ENCODE peak calls at places on chromosomes 4 and X, in four cellular contexts. Q is K562, T is HepG2, C is GM12878. F is an unnamed sample. For H3K36me3, the result is how much of the 10 kb centered on the place peaks cover.

GRCh38 chrX:121456315-121456714 is 408.9 kb downstream of the GLUD2 start:
- DNase-seq in Q (no peak), T (no peak), C (peak), F (no peak)

GRCh38 chr4:131347816-131348215 is 1801.3 kb upstream of the PCDH10 start:
- DNase-seq in Q (no peak), T (no peak), C (no peak), F (no peak)

GRCh38 chrX:2410279-2411020 is 90.3 kb downstream of the DHRSX start:
- DNase-seq in Q (no peak), T (peak), C (no peak), F (no peak)

GRCh38 chr4:41653523-41653922 is 95.0 kb downstream of the PHOX2B start:
- DNase-seq in Q (no peak), T (no peak), C (no peak), F (no peak)

GRCh38 chr4:65450899-65451298 is 219.4 kb downstream of the EPHA5 start:
- DNase-seq in Q (no peak), T (no peak), C (no peak), F (no peak)

GRCh38 chr4:65668201-65669007 is 1.9 kb downstream of the EPHA5 start:
- DNase-seq in Q (no peak), T (no peak), C (no peak), F (no peak)

GRCh38 chr4:26139310-26139924 is 181.4 kb upstream of the RBPJ start:
- DNase-seq in Q (no peak), T (no peak), C (no peak), F (no peak)

GRCh38 chr4:53767503-53767902 is 176.2 kb upstream of the LNX1 start:
- DNase-seq in Q (no peak), T (no peak), C (no peak), F (no peak)

GRCh38 chr4:2415213-2415612 is 3.2 kb downstream of the ZFYVE28 start:
- DNase-seq in Q (no peak), T (no peak), C (no peak), F (no peak)

GRCh38 chr4:99362768-99363167 is 10.2 kb upstream of the ADH1C start:
- DNase-seq in Q (no peak), T (no peak), C (no peak), F (no peak)

GRCh38 chr4:3745886-3746656 is 20.1 kb upstream of the ADRA2C start:
- DNase-seq in Q (no peak), T (no peak), C (no peak), F (peak)

GRCh38 chrX:153818571-153819397 is 11.6 kb downstream of the PDZD4 start:
- DNase-seq in Q (peak), T (no peak), C (no peak), F (no peak)

GRCh38 chrX:119826399-119826959 is 26.3 kb downstream of the UPF3B start:
- DNase-seq in Q (no peak), T (peak), C (no peak), F (no peak)

GRCh38 chr4:117773067-117773946 is 261.0 kb upstream of the NDST3 start:
- DNase-seq in Q (no peak), T (no peak), C (no peak), F (no peak)

GRCh38 chrX:139932901-139933796 is at the start of gene ATP11C:
- DNase-seq in Q (peak), T (peak), C (peak), F (peak)

GRCh38 chrX:41881166-41881565 is 42.2 kb downstream of the CASK start:
- DNase-seq in Q (no peak), T (no peak), C (no peak), F (no peak)

GRCh38 chr4:165293061-165293460 is 34.4 kb upstream of the MSMO1 start:
- DNase-seq in Q (no peak), T (no peak), C (no peak), F (no peak)

GRCh38 chrX:75746891-75747639 is 38.0 kb downstream of the MAGEE2 start:
- DNase-seq in Q (no peak), T (peak), C (no peak), F (no peak)

GRCh38 chr4:55132775-55133174 is 7.4 kb upstream of the KDR start:
- DNase-seq in Q (no peak), T (no peak), C (no peak), F (no peak)

GRCh38 chr4:149112109-149112508 is 669.9 kb upstream of the NR3C2 start:
- DNase-seq in Q (no peak), T (no peak), C (no peak), F (no peak)

GRCh38 chr4:57064811-57065711 is 45.1 kb downstream of the IGFBP7 start:
- DNase-seq in Q (no peak), T (no peak), C (no peak), F (no peak)

DNA sequence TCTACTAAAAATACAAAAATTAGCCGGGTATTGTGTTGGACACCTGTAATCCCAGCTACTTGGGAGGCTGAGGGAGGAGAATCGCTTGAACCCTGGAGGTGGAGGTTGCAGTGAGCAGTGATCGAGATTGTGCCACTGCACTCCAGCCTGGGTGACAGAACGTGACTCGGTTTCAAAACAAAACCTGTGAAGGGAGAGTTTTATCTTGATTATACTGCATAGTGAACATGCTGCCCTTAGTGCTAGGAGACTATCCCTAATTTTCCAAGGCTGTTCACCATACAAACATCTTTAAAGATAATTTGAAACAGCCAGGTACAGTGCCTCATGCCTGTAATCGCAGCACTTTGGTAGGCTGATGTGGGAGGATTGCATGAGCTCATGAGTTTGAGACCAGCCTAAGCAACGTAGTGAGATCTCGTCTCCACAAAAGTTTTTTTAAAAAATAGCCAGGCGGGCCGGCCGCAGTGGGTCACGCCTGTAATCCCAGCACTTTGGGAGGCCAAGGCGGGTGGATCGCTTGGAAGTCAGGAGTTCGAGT is 6.2 kb downstream of the AFF1 start:
- DNase-seq in Q (no peak), T (no peak), C (no peak), F (no peak)
- TF ChIP-seq CEBPB in Q (no peak), T (no peak), C (no peak), F (no peak)

GRCh38 chrX:74225111-74225510 is 78.9 kb upstream of the ZCCHC13 start:
- DNase-seq in Q (no peak), T (no peak), C (no peak), F (no peak)
- TF ChIP-seq ZBTB33 in Q (no peak), T (no peak), C (no peak), F (no peak)

GRCh38 chrX:102867254-102867653 is 69.8 kb upstream of the RAB40AL start:
- DNase-seq in Q (no peak), T (no peak), C (no peak), F (no peak)
- H3K36me3 ChIP-seq in Q (under half), T (under half), C (under half), F (under half)

DNA sequence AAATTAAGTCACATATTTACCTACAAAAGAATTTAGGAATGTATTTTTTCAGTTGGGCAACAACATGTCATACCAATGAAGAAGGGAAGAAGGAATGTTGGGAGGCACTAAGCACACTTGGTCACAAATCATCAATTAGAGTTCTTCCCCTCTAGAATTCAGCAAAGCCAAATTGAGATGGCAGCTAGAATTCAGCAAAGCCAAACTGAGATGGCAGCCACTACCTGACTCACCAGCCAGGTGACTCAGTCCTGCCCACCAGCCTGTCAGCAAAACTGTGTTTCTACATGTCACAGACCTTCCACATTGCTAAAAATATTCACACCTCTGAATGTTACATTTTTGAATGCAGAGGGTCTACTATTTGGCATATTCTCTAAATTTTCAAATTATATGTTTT is 63.2 kb upstream of the NOCT start:
- DNase-seq in Q (no peak), T (no peak), C (no peak), F (no peak)
- TF ChIP-seq CEBPB in Q (no peak), T (no peak), C (no peak), F (no peak)

GRCh38 chr4:108006361-108006760 is 16.7 kb downstream of the HADH start:
- DNase-seq in Q (no peak), T (no peak), C (no peak), F (no peak)

GRCh38 chr4:108007984-108008383 is 18.3 kb downstream of the HADH start:
- DNase-seq in Q (no peak), T (no peak), C (no peak), F (no peak)

GRCh38 chr4:108010167-108010566 is 20.5 kb downstream of the HADH start:
- DNase-seq in Q (no peak), T (no peak), C (no peak), F (no peak)

GRCh38 chr4:108004646-108005045 is 15.0 kb downstream of the HADH start:
- DNase-seq in Q (no peak), T (no peak), C (no peak), F (no peak)

DNA sequence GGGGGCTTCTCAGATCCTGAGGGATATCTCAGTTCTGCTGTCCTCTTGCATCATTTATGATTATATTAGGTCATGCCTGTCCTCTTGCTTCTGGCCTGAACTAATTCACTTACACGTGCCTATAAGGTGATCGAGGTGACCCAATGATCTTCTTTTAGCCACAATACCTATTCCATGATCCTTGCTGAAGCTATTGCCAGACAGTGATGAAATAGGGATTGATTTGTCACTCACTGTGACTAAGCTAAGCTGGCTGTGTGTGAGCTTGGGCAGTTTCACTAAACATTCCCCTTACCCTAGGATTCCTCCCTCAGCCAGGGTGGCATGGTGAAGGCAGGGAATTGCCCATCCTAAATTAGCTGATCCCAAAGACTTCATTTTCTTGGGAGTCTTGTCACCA is 19.0 kb downstream of the HADH start:
- DNase-seq in Q (no peak), T (no peak), C (no peak), F (no peak)
- TF ChIP-seq ZBTB33 in Q (no peak), T (no peak), C (no peak), F (no peak)

GRCh38 chrX:19361701-19362100 is 18.0 kb downstream of the PDHA1 start:
- DNase-seq in Q (no peak), T (no peak), C (no peak), F (no peak)
- H3K36me3 ChIP-seq in Q (half or more), T (under half), C (under half), F (under half)

GRCh38 chrX:32673193-32673592 is 538.2 kb downstream of the DMD start:
- DNase-seq in Q (no peak), T (peak), C (no peak), F (no peak)
- TF ChIP-seq CEBPB in Q (no peak), T (no peak), C (no peak), F (no peak)

F was measured in HCT116.